ENCODE peak calls at places on chromosomes 13 and 19, in seven cellular contexts. P, W, Y, J, V, L and A are unnamed samples.

GRCh38 chr19:8611890-8612806 is 1.6 kb upstream of the ADAMTS10 start:
- DNase-seq in P (peak), W (peak), Y (peak), J (no peak), V (no peak), L (no peak), A (no peak)

GRCh38 chr13:103788061-103788652 is 721.9 kb upstream of the SLC10A2 start:
- DNase-seq in P (peak), W (no peak), Y (peak), J (no peak), V (no peak), L (no peak), A (no peak)

GRCh38 chr13:113747291-113747833 is 11.7 kb upstream of the TMEM255B start:
- DNase-seq in P (no peak), W (no peak), Y (peak), J (peak), V (no peak), L (no peak), A (no peak)

GRCh38 chr13:110644892-110645521 is 29.7 kb downstream of the NAXD start:
- DNase-seq in P (peak), W (peak), Y (peak), J (peak), V (peak), L (peak), A (no peak)

GRCh38 chr13:29502391-29503008 is 93.0 kb downstream of the SLC7A1 start:
- DNase-seq in P (no peak), W (no peak), Y (no peak), J (no peak), V (no peak), L (no peak), A (no peak)

GRCh38 chr13:20149762-20150161 is 11.1 kb downstream of the GJA3 start:
- DNase-seq in P (no peak), W (no peak), Y (no peak), J (no peak), V (no peak), L (no peak), A (no peak)

GRCh38 chr19:35596366-35596999 is 10.5 kb downstream of the PMIS2 start:
- DNase-seq in P (peak), W (no peak), Y (no peak), J (no peak), V (no peak), L (no peak), A (no peak)

GRCh38 chr19:49475191-49475932 is 1.3 kb downstream of the FLT3LG start:
- DNase-seq in P (no peak), W (no peak), Y (no peak), J (no peak), V (no peak), L (no peak), A (no peak)

GRCh38 chr19:47790398-47790814 is 11.9 kb downstream of the SELENOW start:
- DNase-seq in P (peak), W (peak), Y (peak), J (peak), V (peak), L (peak), A (peak)

GRCh38 chr19:30386551-30387143 is 14.5 kb downstream of the ZNF536 start:
- DNase-seq in P (no peak), W (no peak), Y (no peak), J (no peak), V (no peak), L (no peak), A (no peak)

GRCh38 chr13:72255908-72256307 is 388.9 kb upstream of the DACH1 start:
- DNase-seq in P (peak), W (no peak), Y (no peak), J (peak), V (no peak), L (no peak), A (no peak)

GRCh38 chr19:41956621-41957020 is 2.5 kb downstream of the RABAC1 start:
- DNase-seq in P (no peak), W (no peak), Y (no peak), J (no peak), V (no peak), L (no peak), A (no peak)

GRCh38 chr19:16470911-16471811 is 609 bp downstream of the EPS15L1 start:
- DNase-seq in P (peak), W (no peak), Y (peak), J (peak), V (peak), L (no peak), A (no peak)